ENCODE peak calls at places on chromosomes 2 and 18, in seven cellular contexts. One of them, this sample, is unnamed.

GRCh38 chr2:16031055-16031847 is 90.9 kb downstream of the MYCN start:
- DNase-seq in esophagus squamous epithelium: no peak
- DNase-seq in IMR-90: no peak
- DNase-seq in adrenal gland: no peak
- DNase-seq in thyroid gland: no peak
- DNase-seq in ovary: no peak
- DNase-seq in H1: no peak
- DNase-seq in this sample: no peak

GRCh38 chr18:6414723-6415362 is at the start of gene L3MBTL4:
- DNase-seq in esophagus squamous epithelium: no peak
- DNase-seq in IMR-90: no peak
- DNase-seq in adrenal gland: peak; percentile 69
- DNase-seq in thyroid gland: peak; percentile 80
- DNase-seq in ovary: peak; percentile 58
- DNase-seq in H1: peak; percentile 72
- DNase-seq in this sample: peak; percentile 93

GRCh38 chr2:136407952-136408318 is 290.0 kb upstream of the CXCR4 start:
- DNase-seq in esophagus squamous epithelium: no peak
- DNase-seq in IMR-90: no peak
- DNase-seq in adrenal gland: no peak
- DNase-seq in thyroid gland: no peak
- DNase-seq in ovary: no peak
- DNase-seq in H1: no peak
- DNase-seq in this sample: peak; percentile 16

GRCh38 chr18:46672062-46672970 is 15.3 kb upstream of the LOXHD1 start:
- DNase-seq in esophagus squamous epithelium: no peak
- DNase-seq in IMR-90: peak; percentile 7
- DNase-seq in adrenal gland: no peak
- DNase-seq in thyroid gland: no peak
- DNase-seq in ovary: no peak
- DNase-seq in H1: no peak
- DNase-seq in this sample: no peak

GRCh38 chr2:53170463-53170862 is 597.1 kb upstream of the CHAC2 start:
- DNase-seq in esophagus squamous epithelium: no peak
- DNase-seq in IMR-90: peak; percentile 77
- DNase-seq in adrenal gland: no peak
- DNase-seq in thyroid gland: no peak
- DNase-seq in ovary: no peak
- DNase-seq in H1: no peak
- DNase-seq in this sample: no peak

GRCh38 chr2:85472265-85472664 is 53.8 kb downstream of the SH2D6 start:
- DNase-seq in esophagus squamous epithelium: no peak
- DNase-seq in IMR-90: no peak
- DNase-seq in adrenal gland: no peak
- DNase-seq in thyroid gland: no peak
- DNase-seq in ovary: no peak
- DNase-seq in H1: no peak
- DNase-seq in this sample: no peak

GRCh38 chr2:147525724-147526489 is 318.9 kb upstream of the ACVR2A start:
- DNase-seq in esophagus squamous epithelium: no peak
- DNase-seq in IMR-90: no peak
- DNase-seq in adrenal gland: no peak
- DNase-seq in thyroid gland: peak; percentile 70
- DNase-seq in ovary: no peak
- DNase-seq in H1: no peak
- DNase-seq in this sample: peak; percentile 35

GRCh38 chr2:14633451-14634211 is 1.1 kb downstream of the LRATD1 start:
- DNase-seq in esophagus squamous epithelium: no peak
- DNase-seq in IMR-90: no peak
- DNase-seq in adrenal gland: no peak
- DNase-seq in thyroid gland: peak; percentile 3
- DNase-seq in ovary: peak; percentile 22
- DNase-seq in H1: peak; percentile 59
- DNase-seq in this sample: peak; percentile 75

GRCh38 chr18:65750421-65751144 is at the start of gene CDH7:
- DNase-seq in esophagus squamous epithelium: no peak
- DNase-seq in IMR-90: no peak
- DNase-seq in adrenal gland: no peak
- DNase-seq in thyroid gland: peak; percentile 2
- DNase-seq in ovary: no peak
- DNase-seq in H1: peak; percentile 77
- DNase-seq in this sample: peak; percentile 82

GRCh38 chr2:41764919-41765318 is 282.9 kb upstream of the PKDCC start:
- DNase-seq in esophagus squamous epithelium: no peak
- DNase-seq in IMR-90: no peak
- DNase-seq in adrenal gland: no peak
- DNase-seq in thyroid gland: no peak
- DNase-seq in ovary: no peak
- DNase-seq in H1: no peak
- DNase-seq in this sample: no peak

GRCh38 chr2:168246483-168247340 is 683 bp downstream of the STK39 start:
- DNase-seq in esophagus squamous epithelium: peak; percentile 15
- DNase-seq in IMR-90: peak; percentile 64
- DNase-seq in adrenal gland: peak; percentile 52
- DNase-seq in thyroid gland: peak; percentile 78
- DNase-seq in ovary: peak; percentile 51
- DNase-seq in H1: peak; percentile 73
- DNase-seq in this sample: peak; percentile 76

GRCh38 chr2:190576565-190576964 is 42.0 kb upstream of the NEMP2 start:
- DNase-seq in esophagus squamous epithelium: no peak
- DNase-seq in IMR-90: no peak
- DNase-seq in adrenal gland: no peak
- DNase-seq in thyroid gland: no peak
- DNase-seq in ovary: no peak
- DNase-seq in H1: no peak
- DNase-seq in this sample: no peak

GRCh38 chr2:46966576-46966975 is 51.0 kb upstream of the MCFD2 start:
- DNase-seq in esophagus squamous epithelium: no peak
- DNase-seq in IMR-90: no peak
- DNase-seq in adrenal gland: no peak
- DNase-seq in thyroid gland: no peak
- DNase-seq in ovary: no peak
- DNase-seq in H1: no peak
- DNase-seq in this sample: no peak

GRCh38 chr2:224904390-224904789 is 137.9 kb downstream of the DOCK10 start:
- DNase-seq in esophagus squamous epithelium: no peak
- DNase-seq in IMR-90: peak; percentile 68
- DNase-seq in adrenal gland: no peak
- DNase-seq in thyroid gland: no peak
- DNase-seq in ovary: no peak
- DNase-seq in H1: no peak
- DNase-seq in this sample: no peak

GRCh38 chr2:143710879-143711278 is 581.7 kb downstream of the ARHGAP15 start:
- DNase-seq in esophagus squamous epithelium: no peak
- DNase-seq in IMR-90: no peak
- DNase-seq in adrenal gland: no peak
- DNase-seq in thyroid gland: no peak
- DNase-seq in ovary: no peak
- DNase-seq in H1: no peak
- DNase-seq in this sample: no peak

GRCh38 chr2:48417843-48418838 is 111.8 kb upstream of the STON1 start:
- DNase-seq in esophagus squamous epithelium: no peak
- DNase-seq in IMR-90: no peak
- DNase-seq in adrenal gland: no peak
- DNase-seq in thyroid gland: no peak
- DNase-seq in ovary: no peak
- DNase-seq in H1: no peak
- DNase-seq in this sample: no peak

GRCh38 chr2:75570948-75571729 is 10.4 kb upstream of the EVA1A start:
- DNase-seq in esophagus squamous epithelium: no peak
- DNase-seq in IMR-90: peak; percentile 76
- DNase-seq in adrenal gland: no peak
- DNase-seq in thyroid gland: peak; percentile 45
- DNase-seq in ovary: no peak
- DNase-seq in H1: no peak
- DNase-seq in this sample: peak; percentile 52

GRCh38 chr18:59085126-59085794 is 54.4 kb upstream of the SEC11C start:
- DNase-seq in esophagus squamous epithelium: no peak
- DNase-seq in IMR-90: no peak
- DNase-seq in adrenal gland: no peak
- DNase-seq in thyroid gland: no peak
- DNase-seq in ovary: no peak
- DNase-seq in H1: no peak
- DNase-seq in this sample: no peak

GRCh38 chr18:59087391-59087790 is 52.3 kb upstream of the SEC11C start:
- DNase-seq in esophagus squamous epithelium: no peak
- DNase-seq in IMR-90: peak; percentile 7
- DNase-seq in adrenal gland: no peak
- DNase-seq in thyroid gland: no peak
- DNase-seq in ovary: no peak
- DNase-seq in H1: no peak
- DNase-seq in this sample: no peak

GRCh38 chr18:59086522-59086921 is 53.2 kb upstream of the SEC11C start:
- DNase-seq in esophagus squamous epithelium: no peak
- DNase-seq in IMR-90: no peak
- DNase-seq in adrenal gland: no peak
- DNase-seq in thyroid gland: no peak
- DNase-seq in ovary: no peak
- DNase-seq in H1: no peak
- DNase-seq in this sample: no peak

GRCh38 chr18:59084286-59084779 is 55.4 kb upstream of the SEC11C start:
- DNase-seq in esophagus squamous epithelium: peak; percentile 3
- DNase-seq in IMR-90: peak; percentile 76
- DNase-seq in adrenal gland: peak; percentile 56
- DNase-seq in thyroid gland: peak; percentile 76
- DNase-seq in ovary: peak; percentile 62
- DNase-seq in H1: peak; percentile 82
- DNase-seq in this sample: peak; percentile 66

GRCh38 chr18:59085797-59086196 is 53.9 kb upstream of the SEC11C start:
- DNase-seq in esophagus squamous epithelium: no peak
- DNase-seq in IMR-90: peak; percentile 70
- DNase-seq in adrenal gland: no peak
- DNase-seq in thyroid gland: no peak
- DNase-seq in ovary: no peak
- DNase-seq in H1: no peak
- DNase-seq in this sample: no peak
- H3K4me1 ChIP-seq in esophagus squamous epithelium: no peaks in the 10 kb centered on the region
- H3K4me1 ChIP-seq in IMR-90: no peaks in the 10 kb centered on the region
- H3K4me1 ChIP-seq in adrenal gland: no peaks in the 10 kb centered on the region
- H3K4me1 ChIP-seq in thyroid gland: no peaks in the 10 kb centered on the region
- H3K4me1 ChIP-seq in ovary: no peaks in the 10 kb centered on the region
- H3K4me1 ChIP-seq in H1: no peaks in the 10 kb centered on the region
- H3K4me1 ChIP-seq in this sample: no peaks in the 10 kb centered on the region

DNA sequence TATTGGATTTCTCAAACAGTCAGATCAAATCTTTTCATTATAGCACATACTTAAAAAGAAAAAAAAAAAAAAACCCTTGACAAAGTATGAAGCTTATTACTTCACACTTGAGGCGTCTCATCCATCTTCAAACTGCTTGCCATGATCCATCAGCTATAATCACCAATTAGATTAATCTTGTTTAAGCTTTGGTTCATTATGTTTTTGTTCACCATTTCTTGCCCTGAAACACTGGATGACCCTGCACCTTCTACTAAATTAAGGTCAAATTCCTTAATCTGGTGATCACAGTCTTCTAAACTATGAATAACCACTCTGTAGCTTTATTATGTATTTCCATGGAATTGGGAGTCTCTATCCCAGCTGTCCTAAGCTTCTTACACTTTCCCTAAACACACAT is 326.5 kb upstream of the COL3A1 start:
- DNase-seq in esophagus squamous epithelium: no peak
- DNase-seq in IMR-90: no peak
- DNase-seq in adrenal gland: no peak
- DNase-seq in thyroid gland: no peak
- DNase-seq in ovary: no peak
- DNase-seq in H1: no peak
- DNase-seq in this sample: no peak
- H3K9me3 ChIP-seq in esophagus squamous epithelium: no peaks in the 10 kb centered on the region
- H3K9me3 ChIP-seq in IMR-90: no peaks in the 10 kb centered on the region
- H3K9me3 ChIP-seq in adrenal gland: no peaks in the 10 kb centered on the region
- H3K9me3 ChIP-seq in thyroid gland: no peaks in the 10 kb centered on the region
- H3K9me3 ChIP-seq in ovary: no peaks in the 10 kb centered on the region
- H3K9me3 ChIP-seq in H1: no peaks in the 10 kb centered on the region
- H3K9me3 ChIP-seq in this sample: no peaks in the 10 kb centered on the region

DNA sequence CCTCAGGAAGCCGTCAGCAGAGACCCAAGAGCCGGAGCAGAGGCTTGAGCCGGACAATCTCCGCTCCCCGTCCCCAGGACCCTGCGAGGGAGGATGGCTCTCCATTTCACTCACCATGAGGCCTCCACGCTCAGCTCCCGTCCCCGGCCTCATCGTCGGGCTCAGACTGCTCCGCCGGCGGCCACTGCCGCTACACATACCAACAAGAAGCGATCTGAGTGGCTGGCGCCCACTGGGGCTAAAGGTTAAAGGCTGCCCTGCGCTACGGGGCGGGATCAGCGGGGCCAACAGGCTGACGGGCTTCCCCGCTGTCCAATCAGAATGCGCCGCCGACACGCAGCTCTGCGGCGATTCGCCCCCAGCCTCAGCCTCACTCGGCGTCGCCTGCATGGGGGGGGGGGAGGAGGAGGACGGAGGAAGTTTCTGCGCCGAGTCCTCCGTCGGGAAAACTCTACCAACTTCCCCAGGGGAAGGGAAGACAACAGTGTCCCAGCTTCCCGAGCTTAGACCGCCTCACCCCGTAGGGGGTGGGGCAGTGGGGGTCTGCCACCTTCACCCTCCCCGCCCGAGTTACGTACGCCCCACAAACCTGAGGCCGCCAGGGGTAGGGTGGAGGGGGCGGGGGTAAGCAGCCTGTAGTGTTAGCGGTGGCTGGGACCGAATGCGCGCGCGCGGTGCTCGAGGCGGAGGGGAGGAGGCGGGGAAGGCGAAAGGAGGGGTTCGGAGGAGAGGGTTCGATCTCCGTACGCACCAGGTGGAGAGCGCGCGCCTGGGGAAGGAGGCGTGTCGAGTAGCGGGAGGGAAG is at the start of gene PRPF40A:
- DNase-seq in esophagus squamous epithelium: peak; percentile 88
- DNase-seq in IMR-90: peak; percentile 98
- DNase-seq in adrenal gland: peak; percentile 99
- DNase-seq in thyroid gland: peak; percentile 99
- DNase-seq in ovary: peak; percentile 98
- DNase-seq in H1: peak; percentile 98
- DNase-seq in this sample: peak; percentile 98
- TF ChIP-seq POLR2A in esophagus squamous epithelium: peak; percentile 54
- TF ChIP-seq POLR2A in IMR-90: peak; percentile 82
- TF ChIP-seq POLR2A in adrenal gland: peak; percentile 58
- TF ChIP-seq POLR2A in thyroid gland: peak; percentile 89
- TF ChIP-seq POLR2A in ovary: peak; percentile 60
- TF ChIP-seq POLR2A in H1: peak; percentile 81
- TF ChIP-seq POLR2A in this sample: peak; percentile 92

DNA sequence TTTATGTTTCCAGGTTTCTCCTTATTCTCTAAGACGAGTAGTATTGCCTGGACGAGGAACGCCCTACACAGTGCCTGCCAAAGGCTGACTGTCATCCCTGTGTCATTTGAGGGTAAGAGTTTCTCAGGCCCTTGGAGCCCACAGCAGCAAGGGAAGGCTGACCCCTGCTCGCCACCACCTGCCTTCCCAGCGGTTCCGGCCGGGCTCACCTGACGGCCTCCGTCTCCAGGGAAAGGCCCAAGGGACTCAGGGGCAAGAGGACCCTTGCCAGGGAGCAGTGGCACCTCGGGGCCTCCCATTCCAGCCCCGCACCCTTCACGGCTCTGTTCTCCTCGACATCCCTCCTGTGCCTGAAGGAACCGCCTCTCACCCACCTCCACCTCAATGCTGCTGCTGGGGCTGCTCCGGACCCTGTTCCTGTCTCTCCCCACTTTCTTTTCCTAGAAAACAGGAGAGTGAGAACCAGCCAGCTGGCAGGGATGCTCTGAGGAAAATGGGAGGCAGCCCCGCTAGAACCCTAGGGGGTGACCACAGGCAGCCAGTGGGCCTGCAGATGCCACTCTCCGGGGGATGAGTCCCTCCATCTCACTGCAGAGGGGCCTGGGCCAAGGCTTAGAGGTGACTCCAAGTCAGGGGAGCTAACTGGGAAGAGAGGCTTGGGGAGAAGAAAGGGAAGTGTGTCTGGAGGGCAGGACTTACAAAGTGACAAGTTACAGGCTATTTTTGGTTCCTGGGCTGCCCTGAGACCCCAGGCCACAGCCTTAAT is 1.8 kb downstream of the LIMS2 start:
- DNase-seq in esophagus squamous epithelium: no peak
- DNase-seq in IMR-90: no peak
- DNase-seq in adrenal gland: no peak
- DNase-seq in thyroid gland: no peak
- DNase-seq in ovary: no peak
- DNase-seq in H1: peak; percentile 46
- DNase-seq in this sample: peak; percentile 18
- H3K4me1 ChIP-seq in esophagus squamous epithelium: peaks cover 66% of the 10 kb centered on the region
- H3K4me1 ChIP-seq in IMR-90: peaks cover 7% of the 10 kb centered on the region
- H3K4me1 ChIP-seq in adrenal gland: peaks cover 16% of the 10 kb centered on the region
- H3K4me1 ChIP-seq in thyroid gland: peaks cover 8% of the 10 kb centered on the region
- H3K4me1 ChIP-seq in ovary: peaks cover 1% of the 10 kb centered on the region
- H3K4me1 ChIP-seq in H1: no peaks in the 10 kb centered on the region
- H3K4me1 ChIP-seq in this sample: peaks cover 26% of the 10 kb centered on the region

This sample was measured in upper lobe of left lung.